ENCODE peak calls at places on chromosomes 12 and 14, in six cellular contexts. D is NCI-H1417 treated with DMSO at 0.1 percent for 48 hours; M is GM04504; O is left ventricle myocardium inferior; B is activated gamma-delta T cell treated with anti-CD3 and anti-CD28 coated beads, Interleukin-2, amount 50 U/mL, for 16 hours; Z is mucosa of descending colon. T is an unnamed sample.

GRCh38 chr12:9933966-9934365 is 1.8 kb upstream of the CLEC2A start:
- DNase-seq in O (no peak), M (peak), B (no peak), Z (no peak), D (no peak), T (no peak)

GRCh38 chr14:51869426-51870113 is 9.2 kb downstream of the GNG2 start:
- DNase-seq in O (no peak), D (no peak), B (no peak), M (no peak), Z (no peak), T (no peak)

GRCh38 chr12:16670456-16671050 is 64.6 kb upstream of the LMO3 start:
- DNase-seq in B (no peak), O (no peak), Z (no peak), D (no peak), M (no peak), T (no peak)

GRCh38 chr14:35384386-35385041 is 20.0 kb downstream of the NFKBIA start:
- DNase-seq in B (no peak), Z (peak), D (no peak), M (peak), O (peak), T (no peak)

GRCh38 chr14:48725001-48725734 is 861.0 kb downstream of the RPS29 start:
- DNase-seq in O (no peak), D (no peak), M (no peak), Z (no peak), B (no peak), T (no peak)

GRCh38 chr12:59708059-59708458 is 112.2 kb downstream of the SLC16A7 start:
- DNase-seq in D (no peak), Z (no peak), M (peak), B (no peak), O (no peak), T (no peak)

GRCh38 chr12:12033589-12034223 is 37.0 kb upstream of the BCL2L14 start:
- DNase-seq in O (no peak), M (no peak), B (no peak), Z (no peak), D (no peak), T (no peak)

GRCh38 chr14:76181546-76181945 is 29.8 kb downstream of the GPATCH2L start:
- DNase-seq in D (no peak), M (no peak), B (no peak), O (no peak), Z (no peak), T (no peak)

GRCh38 chr12:95626854-95627253 is 75.6 kb upstream of the USP44 start:
- DNase-seq in D (no peak), O (no peak), B (no peak), Z (no peak), M (no peak), T (no peak)

GRCh38 chr14:54170301-54170700 is 213.7 kb upstream of the BMP4 start:
- DNase-seq in Z (no peak), B (no peak), O (no peak), D (no peak), M (no peak), T (no peak)

GRCh38 chr12:53223391-53224267 is 8.4 kb downstream of the RARG start:
- DNase-seq in B (no peak), M (no peak), Z (peak), O (peak), D (no peak), T (no peak)

GRCh38 chr12:65121956-65122469 is 908 bp upstream of the WIF1 start:
- DNase-seq in D (no peak), B (no peak), Z (no peak), M (no peak), O (no peak), T (no peak)

GRCh38 chr12:56695327-56696101 is 7.4 kb upstream of the PTGES3 start:
- DNase-seq in B (no peak), D (no peak), O (no peak), M (no peak), Z (no peak), T (no peak)

GRCh38 chr12:26188641-26189040 is 6.7 kb upstream of the SSPN start:
- DNase-seq in B (no peak), D (no peak), Z (no peak), M (no peak), O (no peak), T (no peak)

GRCh38 chr12:51777457-51777856 is 71.1 kb downstream of the FIGNL2 start:
- DNase-seq in B (no peak), O (no peak), D (no peak), M (no peak), Z (no peak), T (no peak)

GRCh38 chr14:52078093-52078492 is 9.2 kb upstream of the NID2 start:
- DNase-seq in D (no peak), Z (no peak), B (no peak), O (no peak), M (no peak), T (no peak)

GRCh38 chr12:77488041-77488620 is 342.6 kb upstream of the NAV3 start:
- DNase-seq in O (no peak), M (peak), B (no peak), D (no peak), Z (no peak), T (no peak)

GRCh38 chr12:115771065-115771464 is 506.4 kb downstream of the MED13L start:
- DNase-seq in D (no peak), B (no peak), Z (peak), O (no peak), M (no peak), T (no peak)

GRCh38 chr14:90530523-90530922 is 133.7 kb downstream of the CALM1 start:
- DNase-seq in Z (no peak), O (no peak), M (no peak), D (no peak), B (no peak), T (no peak)